ENCODE peak calls at places on chromosomes 12 and 14, in nine cellular contexts. R, C, V, O, I, U, X, H and L are unnamed samples.

GRCh38 chr12:113184098-113184899 is 979 bp downstream of the DDX54 start:
- DNase-seq in V (no peak), I (no peak), C (no peak), X (no peak), H (no peak), R (no peak), U (no peak), O (no peak), L (no peak)

GRCh38 chr14:98186140-98186539 is 1085.9 kb downstream of the BCL11B start:
- DNase-seq in X (no peak), R (no peak), U (peak; percentile 74), C (no peak), V (no peak), I (no peak), H (no peak), O (no peak), L (no peak)

GRCh38 chr12:109763201-109763841 is 49.7 kb downstream of the FAM222A start:
- DNase-seq in R (no peak), U (peak; percentile 84), C (no peak), I (peak; percentile 60), V (peak; percentile 47), H (no peak), X (no peak), O (no peak), L (no peak)

GRCh38 chr14:79229383-79229875 is 981.9 kb downstream of the DIO2 start:
- DNase-seq in I (no peak), O (no peak), X (no peak), R (no peak), V (no peak), C (no peak), U (no peak), H (no peak), L (no peak)

GRCh38 chr12:7142057-7142644 is 12.0 kb downstream of the CLSTN3 start:
- DNase-seq in H (peak; percentile 17), I (peak; percentile 59), U (peak; percentile 25), O (peak; percentile 49), R (peak; percentile 58), V (peak; percentile 45), C (no peak), X (peak; percentile 16), L (no peak)

GRCh38 chr12:109873653-109874052 is 6.7 kb downstream of the GLTP start:
- DNase-seq in X (no peak), O (no peak), H (no peak), I (no peak), V (peak; percentile 42), R (no peak), C (no peak), U (no peak), L (no peak)

GRCh38 chr12:1791104-1791927 is 29.0 kb upstream of the LRTM2 start:
- DNase-seq in I (peak; percentile 78), O (peak; percentile 64), U (peak; percentile 42), R (peak; percentile 65), X (peak; percentile 82), C (no peak), V (peak; percentile 76), H (no peak), L (no peak)

GRCh38 chr12:47729233-47729632 is 3.9 kb upstream of the ENDOU start:
- DNase-seq in O (no peak), I (no peak), U (peak; percentile 11), H (no peak), V (peak; percentile 80), C (no peak), R (no peak), X (no peak), L (no peak)

GRCh38 chr14:69326611-69327010 is 66.7 kb downstream of the GALNT16 start:
- DNase-seq in U (no peak), R (no peak), C (no peak), V (no peak), X (no peak), H (no peak), I (no peak), O (no peak), L (no peak)

GRCh38 chr12:113152835-113153814 is 3.6 kb downstream of the CFAP73 start:
- DNase-seq in C (peak; percentile 33), X (peak; percentile 83), V (peak; percentile 70), O (peak; percentile 76), U (peak; percentile 79), I (peak; percentile 90), H (peak; percentile 18), R (peak; percentile 83), L (no peak)

GRCh38 chr12:24560192-24560591 is 388.7 kb downstream of the BCAT1 start:
- DNase-seq in U (no peak), V (peak; percentile 51), O (no peak), X (no peak), H (no peak), C (no peak), R (no peak), I (no peak), L (no peak)

GRCh38 chr12:21962236-21962635 is 21.0 kb upstream of the ABCC9 start:
- DNase-seq in V (no peak), U (peak; percentile 65), I (no peak), C (no peak), X (no peak), H (no peak), R (no peak), O (no peak), L (no peak)

GRCh38 chr14:21205026-21205677 is 49.3 kb upstream of the OR5AU1 start:
- DNase-seq in U (no peak), X (no peak), I (no peak), C (no peak), H (no peak), R (no peak), V (no peak), O (no peak), L (no peak)

GRCh38 chr12:6928703-6929407 is 1.1 kb downstream of the ATN1 start:
- DNase-seq in C (no peak), V (no peak), U (no peak), H (no peak), I (no peak), R (no peak), X (no peak), O (no peak), L (no peak)

GRCh38 chr14:26597136-26598080 is at the start of gene NOVA1:
- DNase-seq in I (peak; percentile 11), C (no peak), U (no peak), V (peak; percentile 20), O (no peak), X (peak; percentile 66), R (no peak), H (no peak), L (no peak)

GRCh38 chr14:24595046-24595808 is 14.3 kb downstream of the GZMH start:
- DNase-seq in I (peak; percentile 9), U (peak; percentile 98), R (no peak), H (no peak), V (no peak), X (no peak), O (no peak), C (no peak), L (no peak)

GRCh38 chr14:67928375-67928774 is 108.8 kb downstream of the RAD51B start:
- DNase-seq in O (no peak), R (no peak), V (no peak), X (no peak), U (no peak), I (no peak), H (no peak), C (no peak), L (no peak)

GRCh38 chr14:26873556-26873955 is 275.7 kb upstream of the NOVA1 start:
- DNase-seq in R (no peak), H (no peak), V (no peak), I (no peak), X (no peak), C (no peak), O (no peak), U (no peak), L (no peak)

GRCh38 chr14:63287661-63288483 is 30.9 kb downstream of the GPHB5 start:
- DNase-seq in O (no peak), H (no peak), I (no peak), C (peak; percentile 4), X (no peak), U (no peak), R (no peak), V (peak; percentile 18), L (no peak)

GRCh38 chr12:88556213-88556612 is 24.1 kb downstream of the KITLG start:
- DNase-seq in R (no peak), V (no peak), H (no peak), I (no peak), X (no peak), U (no peak), C (no peak), O (no peak), L (no peak)

GRCh38 chr14:93525691-93526451 is 95.1 kb downstream of the UNC79 start:
- DNase-seq in U (peak; percentile 56), R (no peak), V (no peak), H (no peak), X (no peak), C (no peak), I (no peak), O (no peak), L (no peak)